ENCODE peak calls at places on chromosome X, in nine cellular contexts. One of them, this sample, is unnamed.

GRCh38 chrX:27591938-27592337 is 1.8 kb downstream of the DCAF8L2 start:
- DNase-seq in NCI-H1694 treated with DMSO at 0.1 percent for 48 hours: no peak
- DNase-seq in spleen: peak
- DNase-seq in GM06990: no peak
- DNase-seq in T-helper 2 cell treated with Interferon-gamma antibody and Interleukin-4, amounts not matched to agents 5 μg/mL and 100 μg/mL, for 36 hours: no peak
- DNase-seq in memory B cell: no peak
- DNase-seq in COLO829: no peak
- DNase-seq in NCI-H1092 treated with DMSO at 0.1 percent for 48 hours: no peak
- DNase-seq in ecto neural progenitor cell: no peak
- DNase-seq in this sample: no peak

GRCh38 chrX:9569875-9570274 is 105.0 kb downstream of the TBL1X start:
- DNase-seq in spleen: no peak
- DNase-seq in ecto neural progenitor cell: no peak
- DNase-seq in T-helper 2 cell treated with Interferon-gamma antibody and Interleukin-4, amounts not matched to agents 5 μg/mL and 100 μg/mL, for 36 hours: no peak
- DNase-seq in memory B cell: no peak
- DNase-seq in GM06990: no peak
- DNase-seq in NCI-H1694 treated with DMSO at 0.1 percent for 48 hours: no peak
- DNase-seq in COLO829: no peak
- DNase-seq in NCI-H1092 treated with DMSO at 0.1 percent for 48 hours: no peak
- DNase-seq in this sample: no peak

GRCh38 chrX:55057691-55058249 is 17.1 kb upstream of the PAGE2B start:
- DNase-seq in T-helper 2 cell treated with Interferon-gamma antibody and Interleukin-4, amounts not matched to agents 5 μg/mL and 100 μg/mL, for 36 hours: no peak
- DNase-seq in GM06990: no peak
- DNase-seq in NCI-H1092 treated with DMSO at 0.1 percent for 48 hours: peak
- DNase-seq in memory B cell: peak
- DNase-seq in spleen: no peak
- DNase-seq in ecto neural progenitor cell: no peak
- DNase-seq in NCI-H1694 treated with DMSO at 0.1 percent for 48 hours: peak
- DNase-seq in COLO829: peak
- DNase-seq in this sample: peak

GRCh38 chrX:150438165-150438564 is 75.0 kb downstream of the MAMLD1 start:
- DNase-seq in T-helper 2 cell treated with Interferon-gamma antibody and Interleukin-4, amounts not matched to agents 5 μg/mL and 100 μg/mL, for 36 hours: no peak
- DNase-seq in spleen: no peak
- DNase-seq in NCI-H1092 treated with DMSO at 0.1 percent for 48 hours: no peak
- DNase-seq in COLO829: no peak
- DNase-seq in NCI-H1694 treated with DMSO at 0.1 percent for 48 hours: no peak
- DNase-seq in GM06990: no peak
- DNase-seq in ecto neural progenitor cell: no peak
- DNase-seq in memory B cell: no peak
- DNase-seq in this sample: no peak

GRCh38 chrX:109352121-109352556 is 129.7 kb downstream of the GUCY2F start:
- DNase-seq in NCI-H1092 treated with DMSO at 0.1 percent for 48 hours: no peak
- DNase-seq in COLO829: no peak
- DNase-seq in GM06990: no peak
- DNase-seq in memory B cell: no peak
- DNase-seq in T-helper 2 cell treated with Interferon-gamma antibody and Interleukin-4, amounts not matched to agents 5 μg/mL and 100 μg/mL, for 36 hours: no peak
- DNase-seq in spleen: no peak
- DNase-seq in ecto neural progenitor cell: no peak
- DNase-seq in NCI-H1694 treated with DMSO at 0.1 percent for 48 hours: no peak
- DNase-seq in this sample: no peak

GRCh38 chrX:11241720-11242119 is 51.5 kb upstream of the AMELX start:
- DNase-seq in GM06990: no peak
- DNase-seq in memory B cell: no peak
- DNase-seq in ecto neural progenitor cell: no peak
- DNase-seq in NCI-H1694 treated with DMSO at 0.1 percent for 48 hours: no peak
- DNase-seq in COLO829: no peak
- DNase-seq in spleen: no peak
- DNase-seq in T-helper 2 cell treated with Interferon-gamma antibody and Interleukin-4, amounts not matched to agents 5 μg/mL and 100 μg/mL, for 36 hours: no peak
- DNase-seq in NCI-H1092 treated with DMSO at 0.1 percent for 48 hours: no peak
- DNase-seq in this sample: no peak

GRCh38 chrX:121336831-121337421 is 289.5 kb downstream of the GLUD2 start:
- DNase-seq in memory B cell: no peak
- DNase-seq in T-helper 2 cell treated with Interferon-gamma antibody and Interleukin-4, amounts not matched to agents 5 μg/mL and 100 μg/mL, for 36 hours: no peak
- DNase-seq in NCI-H1092 treated with DMSO at 0.1 percent for 48 hours: no peak
- DNase-seq in spleen: no peak
- DNase-seq in COLO829: peak
- DNase-seq in NCI-H1694 treated with DMSO at 0.1 percent for 48 hours: no peak
- DNase-seq in GM06990: no peak
- DNase-seq in ecto neural progenitor cell: no peak
- DNase-seq in this sample: no peak

GRCh38 chrX:117517994-117518393 is 598.6 kb downstream of the KLHL13 start:
- DNase-seq in COLO829: no peak
- DNase-seq in NCI-H1694 treated with DMSO at 0.1 percent for 48 hours: no peak
- DNase-seq in spleen: no peak
- DNase-seq in T-helper 2 cell treated with Interferon-gamma antibody and Interleukin-4, amounts not matched to agents 5 μg/mL and 100 μg/mL, for 36 hours: no peak
- DNase-seq in GM06990: no peak
- DNase-seq in NCI-H1092 treated with DMSO at 0.1 percent for 48 hours: no peak
- DNase-seq in ecto neural progenitor cell: no peak
- DNase-seq in memory B cell: no peak
- DNase-seq in this sample: no peak

GRCh38 chrX:84709987-84710386 is 207.7 kb upstream of the HDX start:
- DNase-seq in NCI-H1092 treated with DMSO at 0.1 percent for 48 hours: no peak
- DNase-seq in GM06990: no peak
- DNase-seq in ecto neural progenitor cell: no peak
- DNase-seq in memory B cell: no peak
- DNase-seq in spleen: no peak
- DNase-seq in NCI-H1694 treated with DMSO at 0.1 percent for 48 hours: no peak
- DNase-seq in T-helper 2 cell treated with Interferon-gamma antibody and Interleukin-4, amounts not matched to agents 5 μg/mL and 100 μg/mL, for 36 hours: no peak
- DNase-seq in COLO829: no peak
- DNase-seq in this sample: no peak

GRCh38 chrX:39969099-39969825 is 128.5 kb downstream of the BCOR start:
- DNase-seq in NCI-H1694 treated with DMSO at 0.1 percent for 48 hours: no peak
- DNase-seq in COLO829: no peak
- DNase-seq in GM06990: no peak
- DNase-seq in memory B cell: no peak
- DNase-seq in spleen: no peak
- DNase-seq in T-helper 2 cell treated with Interferon-gamma antibody and Interleukin-4, amounts not matched to agents 5 μg/mL and 100 μg/mL, for 36 hours: peak
- DNase-seq in NCI-H1092 treated with DMSO at 0.1 percent for 48 hours: peak
- DNase-seq in ecto neural progenitor cell: peak
- DNase-seq in this sample: no peak

GRCh38 chrX:51459125-51459524 is 37.3 kb downstream of the NUDT11 start:
- DNase-seq in memory B cell: no peak
- DNase-seq in spleen: no peak
- DNase-seq in NCI-H1092 treated with DMSO at 0.1 percent for 48 hours: peak
- DNase-seq in T-helper 2 cell treated with Interferon-gamma antibody and Interleukin-4, amounts not matched to agents 5 μg/mL and 100 μg/mL, for 36 hours: no peak
- DNase-seq in ecto neural progenitor cell: no peak
- DNase-seq in COLO829: no peak
- DNase-seq in GM06990: no peak
- DNase-seq in NCI-H1694 treated with DMSO at 0.1 percent for 48 hours: peak
- DNase-seq in this sample: no peak

GRCh38 chrX:70039758-70040157 is 10.0 kb downstream of the AWAT2 start:
- DNase-seq in memory B cell: no peak
- DNase-seq in COLO829: no peak
- DNase-seq in ecto neural progenitor cell: no peak
- DNase-seq in GM06990: no peak
- DNase-seq in spleen: no peak
- DNase-seq in T-helper 2 cell treated with Interferon-gamma antibody and Interleukin-4, amounts not matched to agents 5 μg/mL and 100 μg/mL, for 36 hours: no peak
- DNase-seq in NCI-H1694 treated with DMSO at 0.1 percent for 48 hours: no peak
- DNase-seq in NCI-H1092 treated with DMSO at 0.1 percent for 48 hours: no peak
- DNase-seq in this sample: no peak

GRCh38 chrX:138945219-138945618 is 233.7 kb upstream of the FGF13 start:
- DNase-seq in T-helper 2 cell treated with Interferon-gamma antibody and Interleukin-4, amounts not matched to agents 5 μg/mL and 100 μg/mL, for 36 hours: no peak
- DNase-seq in memory B cell: no peak
- DNase-seq in NCI-H1694 treated with DMSO at 0.1 percent for 48 hours: no peak
- DNase-seq in COLO829: no peak
- DNase-seq in spleen: no peak
- DNase-seq in GM06990: no peak
- DNase-seq in NCI-H1092 treated with DMSO at 0.1 percent for 48 hours: no peak
- DNase-seq in ecto neural progenitor cell: no peak
- DNase-seq in this sample: no peak

This sample was measured in naive B cell.